ENCODE peak calls at places on chromosomes 7 and 10, in eight cellular contexts. Y, C, D, U, V, K, E and R are unnamed samples.

GRCh38 chr7:150986556-150986955 is 4.3 kb upstream of the NOS3 start:
- DNase-seq in Y (no peak), C (no peak), D (no peak), U (no peak), V (no peak), K (peak), E (no peak), R (no peak)

GRCh38 chr7:79973455-79973854 is 161.2 kb upstream of the GNAI1 start:
- DNase-seq in Y (no peak), C (no peak), D (no peak), U (no peak), V (no peak), K (no peak), E (no peak), R (no peak)

GRCh38 chr7:131241381-131241780 is 86.3 kb upstream of the MKLN1 start:
- DNase-seq in Y (no peak), C (no peak), D (no peak), U (no peak), V (no peak), K (no peak), E (no peak), R (no peak)

GRCh38 chr7:405489-406211 is 114.0 kb downstream of the PDGFA start:
- DNase-seq in Y (no peak), C (peak), D (no peak), U (no peak), V (no peak), K (peak), E (no peak), R (no peak)

GRCh38 chr10:27192284-27192683 is 37.1 kb downstream of the MASTL start:
- DNase-seq in Y (peak), C (no peak), D (peak), U (peak), V (no peak), K (no peak), E (no peak), R (peak)

GRCh38 chr10:47038881-47039557 is 127.8 kb downstream of the PTPN20 start:
- DNase-seq in Y (no peak), C (no peak), D (no peak), U (no peak), V (no peak), K (peak), E (no peak), R (no peak)

GRCh38 chr10:114631090-114631677 is 26.9 kb downstream of the ABLIM1 start:
- DNase-seq in Y (no peak), C (no peak), D (no peak), U (peak), V (no peak), K (no peak), E (no peak), R (no peak)

GRCh38 chr7:2609001-2609411 is 22.8 kb upstream of the TTYH3 start:
- DNase-seq in Y (peak), C (no peak), D (no peak), U (no peak), V (no peak), K (no peak), E (no peak), R (no peak)

GRCh38 chr7:124459101-124460052 is 306.2 kb downstream of the GPR37 start:
- DNase-seq in Y (peak), C (no peak), D (no peak), U (no peak), V (no peak), K (peak), E (no peak), R (peak)

GRCh38 chr7:139746652-139747051 is 31.1 kb downstream of the HIPK2 start:
- DNase-seq in Y (no peak), C (no peak), D (no peak), U (no peak), V (no peak), K (no peak), E (no peak), R (no peak)

GRCh38 chr10:52258791-52259427 is 55.2 kb upstream of the DKK1 start:
- DNase-seq in Y (peak), C (no peak), D (no peak), U (no peak), V (no peak), K (no peak), E (no peak), R (no peak)

GRCh38 chr10:63429280-63429679 is 36.5 kb downstream of the JMJD1C start:
- DNase-seq in Y (peak), C (no peak), D (no peak), U (no peak), V (no peak), K (no peak), E (no peak), R (no peak)

GRCh38 chr10:132063432-132063831 is 2.3 kb upstream of the JAKMIP3 start:
- DNase-seq in Y (no peak), C (no peak), D (no peak), U (no peak), V (no peak), K (peak), E (no peak), R (no peak)